ENCODE peak calls at places on chromosomes 12 and 14, in seven cellular contexts. R is heart left ventricle, N is GM23248, K is neural progenitor cell, B is cardiac muscle cell, Y is mesenchymal stem cell, F is esophagus squamous epithelium. M is an unnamed sample.

GRCh38 chr14:21796912-21797311 is 123.3 kb upstream of the OR4E1 start:
- DNase-seq in F (no peak), N (no peak), Y (no peak), K (peak; percentile 2), R (no peak), B (peak; percentile 27), M (peak; percentile 39)

GRCh38 chr12:119258149-119258548 is 76.4 kb upstream of the CCDC60 start:
- DNase-seq in N (no peak), Y (no peak), B (no peak), K (no peak), R (no peak), F (no peak), M (no peak)

GRCh38 chr14:101120636-101121398 is 217.3 kb upstream of the RTL1 start:
- DNase-seq in F (no peak), Y (no peak), K (no peak), N (no peak), R (peak; percentile 79), B (no peak), M (peak; percentile 77)

GRCh38 chr14:66234411-66234810 is 251.8 kb upstream of the CCDC196 start:
- DNase-seq in R (no peak), N (no peak), F (no peak), K (no peak), B (no peak), Y (no peak), M (no peak)

GRCh38 chr12:22447223-22447622 is 97.1 kb downstream of the C2CD5 start:
- DNase-seq in Y (no peak), B (no peak), K (no peak), N (no peak), F (no peak), R (no peak), M (no peak)

GRCh38 chr12:26730546-26731085 is 102.4 kb downstream of the ITPR2 start:
- DNase-seq in Y (no peak), B (no peak), N (no peak), K (no peak), R (no peak), F (no peak), M (no peak)

GRCh38 chr12:16198884-16199283 is 78.6 kb downstream of the SLC15A5 start:
- DNase-seq in K (peak; percentile 53), R (no peak), N (no peak), Y (no peak), F (no peak), B (no peak), M (no peak)

GRCh38 chr12:30823140-30823669 is 68.5 kb upstream of the CAPRIN2 start:
- DNase-seq in K (peak; percentile 59), B (peak; percentile 9), R (no peak), N (peak; percentile 51), Y (peak; percentile 62), F (no peak), M (no peak)

GRCh38 chr12:34107016-34107415 is 84.7 kb downstream of the ALG10 start:
- DNase-seq in K (no peak), N (no peak), B (no peak), F (no peak), R (no peak), Y (no peak), M (no peak)

GRCh38 chr12:111578276-111578970 is 20.7 kb downstream of the ATXN2 start:
- DNase-seq in N (peak; percentile 83), K (no peak), F (no peak), B (no peak), Y (peak; percentile 92), R (no peak), M (no peak)

GRCh38 chr12:50017047-50017446 is 8.2 kb downstream of the RACGAP1 start:
- DNase-seq in B (peak; percentile 14), K (no peak), R (no peak), F (no peak), Y (peak; percentile 86), N (peak; percentile 96), M (peak; percentile 65)

GRCh38 chr12:12275874-12276273 is 9.0 kb upstream of the LRP6 start:
- DNase-seq in F (no peak), B (no peak), N (no peak), R (no peak), Y (no peak), K (no peak), M (no peak)
- H3K27me3 ChIP-seq in F (no peaks in the 10 kb centered on the region), B (no peaks in the 10 kb centered on the region), N (no peaks in the 10 kb centered on the region), R (no peaks in the 10 kb centered on the region), Y (no peaks in the 10 kb centered on the region), K (no peaks in the 10 kb centered on the region), M (no peaks in the 10 kb centered on the region)

DNA sequence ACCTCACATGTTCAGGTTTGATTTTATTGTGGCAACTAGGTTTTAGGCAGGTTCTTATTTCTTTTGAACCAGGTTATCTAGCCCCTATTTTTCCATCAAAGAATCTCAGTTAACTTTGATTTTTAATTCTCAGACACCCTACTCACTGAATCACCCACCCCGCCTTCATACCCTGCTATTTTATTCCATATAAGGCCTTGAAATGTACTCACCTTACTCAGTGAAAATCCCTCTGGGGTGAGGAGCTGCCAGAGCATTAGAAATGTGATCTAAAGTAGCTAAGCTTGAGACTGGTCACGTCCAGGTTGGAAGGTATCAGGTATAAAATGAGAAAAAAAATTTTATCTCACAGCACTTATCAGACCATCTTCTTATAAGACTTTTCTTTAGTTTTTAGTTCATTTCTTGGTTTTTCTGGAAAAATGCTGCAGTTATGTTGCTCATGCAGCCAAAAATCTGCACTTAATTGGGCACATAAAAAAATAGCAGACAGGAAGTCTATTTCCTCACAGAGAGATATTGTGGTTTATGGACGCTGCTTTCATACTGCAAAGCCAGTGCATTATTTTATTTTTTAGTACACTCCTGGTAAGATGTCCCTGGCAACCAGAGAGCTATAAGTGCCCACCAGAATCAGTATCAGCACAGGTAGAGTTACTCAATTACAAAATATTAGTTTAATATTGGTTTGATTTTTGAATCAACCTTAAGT is 101.5 kb upstream of the CCDC91 start:
- DNase-seq in F (no peak), B (no peak), K (no peak), R (no peak), N (peak; percentile 48), Y (no peak), M (peak; percentile 68)
- H3K27ac ChIP-seq in F (no peak overlapping the region), B (no peak overlapping the region), K (no peak overlapping the region), R (no peak overlapping the region), N (peak overlapping the region; percentile 13), Y (no peak overlapping the region), M (peak overlapping the region; percentile 78)

DNA sequence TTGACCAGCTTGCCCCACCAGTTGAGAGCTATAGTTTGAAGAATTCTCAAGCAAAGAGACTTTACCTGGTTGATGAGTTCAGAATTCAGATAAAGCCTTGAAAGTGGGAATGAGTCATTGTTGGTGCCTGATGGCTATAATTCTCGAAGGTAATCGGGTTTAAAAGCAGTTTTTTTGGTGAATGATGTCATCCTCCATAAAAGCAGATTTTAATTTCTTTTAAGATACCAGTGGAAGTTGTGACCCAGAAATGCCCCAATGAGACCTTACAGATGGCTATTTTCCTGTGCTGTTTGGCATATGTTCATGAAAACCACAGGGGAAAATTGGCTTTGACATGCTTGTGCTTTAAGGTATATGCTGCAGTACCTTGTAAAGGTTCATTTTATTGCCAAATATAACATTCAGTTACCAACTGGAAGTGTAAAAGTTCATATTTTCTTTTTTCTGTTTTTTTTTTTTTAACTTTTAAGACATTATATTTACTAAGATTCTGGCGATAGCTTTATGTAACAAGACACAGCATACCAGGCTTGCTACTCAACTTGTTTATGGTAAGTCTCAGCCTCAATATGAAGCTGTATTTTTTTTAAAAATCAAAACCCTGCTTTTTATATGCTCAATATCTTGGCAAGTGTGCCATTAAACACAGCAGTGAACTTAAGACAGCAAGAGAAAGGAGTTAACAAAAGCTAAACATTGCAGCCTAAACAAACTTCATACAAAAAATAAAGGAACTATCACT is 119.3 kb downstream of the LMNTD1 start:
- DNase-seq in K (no peak), B (no peak), Y (peak; percentile 44), N (peak; percentile 4), F (no peak), R (no peak), M (peak; percentile 6)
- H3K27me3 ChIP-seq in K (no peaks in the 10 kb centered on the region), B (no peaks in the 10 kb centered on the region), Y (no peaks in the 10 kb centered on the region), N (no peaks in the 10 kb centered on the region), F (no peaks in the 10 kb centered on the region), R (no peaks in the 10 kb centered on the region), M (no peaks in the 10 kb centered on the region)

DNA sequence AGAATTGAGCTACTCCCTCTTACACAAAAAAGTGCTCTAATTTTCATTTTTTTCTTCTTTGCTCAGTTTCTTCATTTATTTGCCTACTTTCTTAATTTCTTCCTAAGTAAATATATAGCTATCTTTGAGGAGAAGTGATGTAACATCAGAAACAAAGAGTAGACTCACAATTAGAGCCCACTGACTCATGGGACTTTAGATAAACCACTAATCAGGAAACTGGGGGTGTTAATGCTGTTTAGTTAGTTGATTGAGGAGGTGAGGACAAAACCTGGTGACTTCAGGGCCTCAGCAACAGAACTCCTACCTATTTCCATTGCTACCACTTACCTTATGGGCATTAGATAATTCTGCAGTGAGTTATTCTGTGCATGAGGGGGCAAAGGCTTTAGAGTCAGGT is 151.7 kb downstream of the MON2 start:
- DNase-seq in Y (no peak), F (no peak), B (no peak), K (no peak), R (no peak), N (no peak), M (peak; percentile 18)
- H3K27ac ChIP-seq in Y (no peak overlapping the region), F (no peak overlapping the region), B (no peak overlapping the region), K (no peak overlapping the region), R (no peak overlapping the region), N (no peak overlapping the region), M (no peak overlapping the region)

GRCh38 chr14:36579573-36580140 is 2.8 kb downstream of the NKX2-8 start:
- DNase-seq in K (peak; percentile 44), R (no peak), F (no peak), B (no peak), Y (no peak), N (no peak), M (no peak)
- H3K27me3 ChIP-seq in K (peaks cover 100% of the 10 kb centered on the region), R (peaks cover 100% of the 10 kb centered on the region), F (no peaks in the 10 kb centered on the region), B (peaks cover 100% of the 10 kb centered on the region), Y (peaks cover 97% of the 10 kb centered on the region), N (peaks cover 86% of the 10 kb centered on the region), M (peaks cover 65% of the 10 kb centered on the region)

M was measured in A673.